ENCODE peak calls at places on chromosome 3, in four cellular contexts. One of them, this sample, is unnamed. For H3K9me3, the result is how much of the 10 kb centered on the place peaks cover.

GRCh38 chr3:138786788-138787276 is 47.9 kb downstream of the PIK3CB start:
- DNase-seq in tibial artery: no peak
- DNase-seq in cardiac muscle cell: no peak
- DNase-seq in mammary epithelial cell: peak
- DNase-seq in this sample: no peak

GRCh38 chr3:8994226-8994625 is 31.0 kb upstream of the RAD18 start:
- DNase-seq in cardiac muscle cell: no peak
- DNase-seq in tibial artery: no peak
- DNase-seq in mammary epithelial cell: no peak
- DNase-seq in this sample: no peak

GRCh38 chr3:142027295-142027694 is 122.0 kb downstream of the TFDP2 start:
- DNase-seq in tibial artery: no peak
- DNase-seq in mammary epithelial cell: no peak
- DNase-seq in cardiac muscle cell: peak
- DNase-seq in this sample: no peak

GRCh38 chr3:113698891-113699465 is 2.5 kb upstream of the USF3 start:
- DNase-seq in tibial artery: no peak
- DNase-seq in mammary epithelial cell: peak
- DNase-seq in cardiac muscle cell: no peak
- DNase-seq in this sample: peak

GRCh38 chr3:12750658-12751071 is 8.4 kb downstream of the TMEM40 start:
- DNase-seq in cardiac muscle cell: no peak
- DNase-seq in tibial artery: peak
- DNase-seq in mammary epithelial cell: peak
- DNase-seq in this sample: no peak

GRCh38 chr3:132232231-132232792 is 84.9 kb upstream of the ACP3 start:
- DNase-seq in cardiac muscle cell: no peak
- DNase-seq in mammary epithelial cell: no peak
- DNase-seq in tibial artery: no peak
- DNase-seq in this sample: no peak

GRCh38 chr3:84958495-84959469 is at the start of gene CADM2:
- DNase-seq in cardiac muscle cell: peak
- DNase-seq in tibial artery: peak
- DNase-seq in mammary epithelial cell: peak
- DNase-seq in this sample: peak

GRCh38 chr3:143536817-143537535 is 311.3 kb downstream of the SLC9A9 start:
- DNase-seq in cardiac muscle cell: no peak
- DNase-seq in mammary epithelial cell: peak
- DNase-seq in tibial artery: no peak
- DNase-seq in this sample: no peak

GRCh38 chr3:26428992-26429391 is 193.6 kb upstream of the LRRC3B start:
- DNase-seq in cardiac muscle cell: no peak
- DNase-seq in mammary epithelial cell: no peak
- DNase-seq in tibial artery: no peak
- DNase-seq in this sample: no peak

GRCh38 chr3:172569128-172570008 is 46.1 kb upstream of the TNFSF10 start:
- DNase-seq in cardiac muscle cell: no peak
- DNase-seq in tibial artery: no peak
- DNase-seq in mammary epithelial cell: no peak
- DNase-seq in this sample: no peak

GRCh38 chr3:140219923-140220452 is 285.0 kb downstream of the CLSTN2 start:
- DNase-seq in mammary epithelial cell: no peak
- DNase-seq in tibial artery: no peak
- DNase-seq in cardiac muscle cell: no peak
- DNase-seq in this sample: no peak

GRCh38 chr3:45817788-45818523 is 21.6 kb upstream of the SLC6A20 start:
- DNase-seq in tibial artery: no peak
- DNase-seq in cardiac muscle cell: no peak
- DNase-seq in mammary epithelial cell: peak
- DNase-seq in this sample: no peak

GRCh38 chr3:159969-160368 is 36.6 kb upstream of the CHL1 start:
- DNase-seq in tibial artery: no peak
- DNase-seq in cardiac muscle cell: no peak
- DNase-seq in mammary epithelial cell: no peak
- DNase-seq in this sample: no peak

DNA sequence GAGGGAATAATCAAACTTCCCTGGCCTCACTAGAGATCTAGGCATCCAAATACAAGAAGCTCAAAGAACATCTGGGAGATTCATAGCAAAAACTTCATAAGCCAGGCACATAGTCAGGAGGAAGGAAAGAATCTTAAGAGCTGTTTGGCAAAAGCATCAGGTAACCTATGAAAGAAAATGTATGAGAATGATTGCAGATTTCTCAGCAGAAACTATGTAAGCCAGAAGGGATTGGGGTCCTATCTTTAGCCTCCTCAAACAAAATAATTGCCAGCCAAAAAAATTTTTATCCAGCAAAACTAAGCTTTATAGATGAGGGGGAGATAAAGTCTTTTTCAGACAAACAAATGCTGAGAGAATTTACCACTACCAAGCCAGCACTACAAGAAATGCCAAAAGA is 1036.3 kb downstream of the TBL1XR1 start:
- DNase-seq in mammary epithelial cell: no peak
- DNase-seq in tibial artery: no peak
- DNase-seq in cardiac muscle cell: no peak
- DNase-seq in this sample: no peak
- H3K9me3 ChIP-seq in mammary epithelial cell: under half
- H3K9me3 ChIP-seq in tibial artery: under half
- H3K9me3 ChIP-seq in cardiac muscle cell: under half
- H3K9me3 ChIP-seq in this sample: under half

GRCh38 chr3:66419053-66419440 is 81.8 kb downstream of the LRIG1 start:
- DNase-seq in tibial artery: no peak
- DNase-seq in cardiac muscle cell: no peak
- DNase-seq in mammary epithelial cell: no peak
- DNase-seq in this sample: no peak
- H3K9me3 ChIP-seq in tibial artery: under half
- H3K9me3 ChIP-seq in cardiac muscle cell: under half
- H3K9me3 ChIP-seq in mammary epithelial cell: under half
- H3K9me3 ChIP-seq in this sample: under half

GRCh38 chr3:27719306-27720003 is 2.7 kb downstream of the EOMES start:
- DNase-seq in mammary epithelial cell: no peak
- DNase-seq in tibial artery: no peak
- DNase-seq in cardiac muscle cell: no peak
- DNase-seq in this sample: no peak
- H3K9me3 ChIP-seq in mammary epithelial cell: under half
- H3K9me3 ChIP-seq in tibial artery: under half
- H3K9me3 ChIP-seq in cardiac muscle cell: under half
- H3K9me3 ChIP-seq in this sample: under half

GRCh38 chr3:177523991-177524438 is 326.7 kb upstream of the TBL1XR1 start:
- DNase-seq in tibial artery: no peak
- DNase-seq in cardiac muscle cell: no peak
- DNase-seq in mammary epithelial cell: peak
- DNase-seq in this sample: no peak
- H3K9me3 ChIP-seq in tibial artery: under half
- H3K9me3 ChIP-seq in cardiac muscle cell: under half
- H3K9me3 ChIP-seq in mammary epithelial cell: under half
- H3K9me3 ChIP-seq in this sample: under half

GRCh38 chr3:184732133-184732532 is 20.3 kb upstream of the MAGEF1 start:
- DNase-seq in cardiac muscle cell: no peak
- DNase-seq in mammary epithelial cell: no peak
- DNase-seq in tibial artery: no peak
- DNase-seq in this sample: no peak

GRCh38 chr3:184737063-184737462 is 25.2 kb upstream of the MAGEF1 start:
- DNase-seq in mammary epithelial cell: no peak
- DNase-seq in cardiac muscle cell: no peak
- DNase-seq in tibial artery: peak
- DNase-seq in this sample: no peak

GRCh38 chr3:184733181-184733580 is 21.3 kb upstream of the MAGEF1 start:
- DNase-seq in mammary epithelial cell: peak
- DNase-seq in tibial artery: no peak
- DNase-seq in cardiac muscle cell: no peak
- DNase-seq in this sample: no peak

GRCh38 chr3:184734903-184735630 is 23.2 kb upstream of the MAGEF1 start:
- DNase-seq in mammary epithelial cell: no peak
- DNase-seq in cardiac muscle cell: no peak
- DNase-seq in tibial artery: peak
- DNase-seq in this sample: no peak

GRCh38 chr3:184733971-184734608 is 22.2 kb upstream of the MAGEF1 start:
- DNase-seq in cardiac muscle cell: no peak
- DNase-seq in tibial artery: peak
- DNase-seq in mammary epithelial cell: no peak
- DNase-seq in this sample: no peak
- H3K9me3 ChIP-seq in cardiac muscle cell: under half
- H3K9me3 ChIP-seq in tibial artery: under half
- H3K9me3 ChIP-seq in mammary epithelial cell: under half
- H3K9me3 ChIP-seq in this sample: under half

GRCh38 chr3:54159917-54160316 is 37.6 kb downstream of the CACNA2D3 start:
- DNase-seq in mammary epithelial cell: no peak
- DNase-seq in cardiac muscle cell: no peak
- DNase-seq in tibial artery: no peak
- DNase-seq in this sample: no peak

DNA sequence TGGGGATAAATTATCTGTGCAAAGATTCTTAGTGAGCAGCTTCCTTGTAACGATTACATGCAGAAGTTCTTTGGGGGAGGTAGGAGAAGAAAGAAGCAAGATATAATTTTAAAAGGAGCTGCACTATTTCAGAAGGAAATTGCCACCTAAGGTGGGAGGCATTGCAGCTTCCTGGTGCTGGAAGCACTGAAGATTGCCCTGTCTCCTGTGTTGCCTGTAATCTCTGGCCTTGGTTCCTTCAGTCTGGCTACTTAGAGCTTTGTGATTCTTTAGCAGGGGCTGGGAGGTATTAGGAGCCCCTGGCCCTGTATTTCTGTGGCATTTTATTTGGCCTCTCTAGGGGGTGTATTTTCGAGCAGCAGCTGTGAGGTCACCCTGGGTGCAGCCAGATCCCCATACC is 35.5 kb downstream of the CACNA2D3 start:
- DNase-seq in tibial artery: no peak
- DNase-seq in mammary epithelial cell: no peak
- DNase-seq in cardiac muscle cell: no peak
- DNase-seq in this sample: no peak
- H3K9me3 ChIP-seq in tibial artery: under half
- H3K9me3 ChIP-seq in mammary epithelial cell: under half
- H3K9me3 ChIP-seq in cardiac muscle cell: under half
- H3K9me3 ChIP-seq in this sample: under half

DNA sequence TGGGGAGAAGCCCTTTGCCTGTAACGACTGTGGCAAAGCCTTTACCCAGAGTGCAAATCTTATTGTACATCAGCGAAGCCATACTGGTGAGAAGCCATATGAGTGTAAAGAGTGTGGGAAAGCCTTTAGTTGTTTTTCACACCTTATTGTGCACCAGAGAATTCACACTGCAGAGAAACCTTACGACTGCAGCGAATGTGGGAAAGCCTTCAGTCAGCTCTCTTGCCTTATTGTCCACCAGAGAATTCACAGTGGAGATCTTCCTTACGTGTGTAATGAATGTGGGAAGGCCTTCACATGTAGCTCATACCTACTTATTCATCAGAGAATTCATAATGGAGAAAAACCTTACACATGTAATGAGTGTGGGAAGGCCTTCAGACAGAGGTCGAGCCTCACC is 10.9 kb downstream of the ZNF35 start:
- DNase-seq in tibial artery: no peak
- DNase-seq in cardiac muscle cell: no peak
- DNase-seq in mammary epithelial cell: no peak
- DNase-seq in this sample: no peak
- H3K9me3 ChIP-seq in tibial artery: under half
- H3K9me3 ChIP-seq in cardiac muscle cell: under half
- H3K9me3 ChIP-seq in mammary epithelial cell: under half
- H3K9me3 ChIP-seq in this sample: under half

GRCh38 chr3:189838291-189838690 is 207.1 kb downstream of the TP63 start:
- DNase-seq in mammary epithelial cell: no peak
- DNase-seq in tibial artery: no peak
- DNase-seq in cardiac muscle cell: no peak
- DNase-seq in this sample: no peak

GRCh38 chr3:189845069-189845468 is 213.9 kb downstream of the TP63 start:
- DNase-seq in tibial artery: no peak
- DNase-seq in cardiac muscle cell: no peak
- DNase-seq in mammary epithelial cell: no peak
- DNase-seq in this sample: no peak

GRCh38 chr3:189842681-189843602 is 211.8 kb downstream of the TP63 start:
- DNase-seq in cardiac muscle cell: no peak
- DNase-seq in tibial artery: no peak
- DNase-seq in mammary epithelial cell: peak
- DNase-seq in this sample: no peak

GRCh38 chr3:189839576-189839975 is 208.4 kb downstream of the TP63 start:
- DNase-seq in mammary epithelial cell: peak
- DNase-seq in tibial artery: no peak
- DNase-seq in cardiac muscle cell: no peak
- DNase-seq in this sample: no peak

GRCh38 chr3:189841474-189842205 is 210.5 kb downstream of the TP63 start:
- DNase-seq in mammary epithelial cell: peak
- DNase-seq in tibial artery: no peak
- DNase-seq in cardiac muscle cell: no peak
- DNase-seq in this sample: no peak
- H3K9me3 ChIP-seq in mammary epithelial cell: under half
- H3K9me3 ChIP-seq in tibial artery: under half
- H3K9me3 ChIP-seq in cardiac muscle cell: under half
- H3K9me3 ChIP-seq in this sample: under half

GRCh38 chr3:133246773-133247172 is 153.1 kb upstream of the BFSP2 start:
- DNase-seq in tibial artery: no peak
- DNase-seq in cardiac muscle cell: no peak
- DNase-seq in mammary epithelial cell: no peak
- DNase-seq in this sample: no peak

GRCh38 chr3:133248389-133248788 is 151.5 kb upstream of the BFSP2 start:
- DNase-seq in mammary epithelial cell: no peak
- DNase-seq in tibial artery: no peak
- DNase-seq in cardiac muscle cell: no peak
- DNase-seq in this sample: no peak

GRCh38 chr3:133254151-133254550 is 145.7 kb upstream of the BFSP2 start:
- DNase-seq in mammary epithelial cell: no peak
- DNase-seq in tibial artery: no peak
- DNase-seq in cardiac muscle cell: no peak
- DNase-seq in this sample: no peak

GRCh38 chr3:133246119-133246518 is 153.7 kb upstream of the BFSP2 start:
- DNase-seq in cardiac muscle cell: no peak
- DNase-seq in mammary epithelial cell: no peak
- DNase-seq in tibial artery: no peak
- DNase-seq in this sample: no peak

GRCh38 chr3:133249490-133249889 is 150.4 kb upstream of the BFSP2 start:
- DNase-seq in cardiac muscle cell: no peak
- DNase-seq in tibial artery: no peak
- DNase-seq in mammary epithelial cell: no peak
- DNase-seq in this sample: no peak
- H3K9me3 ChIP-seq in cardiac muscle cell: under half
- H3K9me3 ChIP-seq in tibial artery: under half
- H3K9me3 ChIP-seq in mammary epithelial cell: under half
- H3K9me3 ChIP-seq in this sample: under half

GRCh38 chr3:192883512-192883911 is 34.1 kb downstream of the MB21D2 start:
- DNase-seq in cardiac muscle cell: no peak
- DNase-seq in mammary epithelial cell: no peak
- DNase-seq in tibial artery: no peak
- DNase-seq in this sample: no peak

GRCh38 chr3:192884831-192885356 is 32.8 kb downstream of the MB21D2 start:
- DNase-seq in tibial artery: no peak
- DNase-seq in cardiac muscle cell: no peak
- DNase-seq in mammary epithelial cell: no peak
- DNase-seq in this sample: no peak

GRCh38 chr3:192887047-192887446 is 30.6 kb downstream of the MB21D2 start:
- DNase-seq in cardiac muscle cell: no peak
- DNase-seq in tibial artery: no peak
- DNase-seq in mammary epithelial cell: no peak
- DNase-seq in this sample: no peak

GRCh38 chr3:192887701-192888100 is 30.0 kb downstream of the MB21D2 start:
- DNase-seq in tibial artery: no peak
- DNase-seq in mammary epithelial cell: no peak
- DNase-seq in cardiac muscle cell: no peak
- DNase-seq in this sample: no peak

GRCh38 chr3:192885374-192885773 is 32.3 kb downstream of the MB21D2 start:
- DNase-seq in cardiac muscle cell: no peak
- DNase-seq in tibial artery: no peak
- DNase-seq in mammary epithelial cell: no peak
- DNase-seq in this sample: no peak
- H3K9me3 ChIP-seq in cardiac muscle cell: under half
- H3K9me3 ChIP-seq in tibial artery: under half
- H3K9me3 ChIP-seq in mammary epithelial cell: under half
- H3K9me3 ChIP-seq in this sample: under half